ENCODE peak calls at places on chromosomes 3 and 15, in eight cellular contexts. I is NCI-H1092, Y is dermis microvascular lymphatic vessel endothelial cell, E is GM19239, O is MCF 10A, X is AG08395, J is T-helper 1 cell, Q is NCI-H345. K is an unnamed sample.

GRCh38 chr15:40925863-40926658 is 3.1 kb upstream of the DLL4 start:
- DNase-seq in J (no peak), X (no peak), I (no peak), O (no peak), E (no peak), Y (no peak), Q (peak), K (no peak)

GRCh38 chr3:73144828-73145227 is 83.4 kb downstream of the EBLN2 start:
- DNase-seq in J (no peak), O (no peak), X (no peak), Q (no peak), E (no peak), I (no peak), Y (no peak), K (no peak)

GRCh38 chr3:187721055-187721454 is 18.7 kb upstream of the RTP2 start:
- DNase-seq in Q (no peak), Y (no peak), X (no peak), E (no peak), I (no peak), J (no peak), O (no peak), K (no peak)

GRCh38 chr15:94066046-94066445 is 165.3 kb upstream of the MCTP2 start:
- DNase-seq in X (no peak), E (no peak), Y (no peak), Q (no peak), I (no peak), J (no peak), O (peak), K (no peak)

GRCh38 chr3:71254658-71255057 is 328.9 kb downstream of the FOXP1 start:
- DNase-seq in O (peak), J (no peak), E (no peak), I (no peak), Q (no peak), Y (no peak), X (no peak), K (no peak)

GRCh38 chr15:71730277-71731144 is 79.8 kb upstream of the NR2E3 start:
- DNase-seq in X (peak), I (peak), Q (peak), O (peak), Y (peak), J (no peak), E (peak), K (peak)

GRCh38 chr15:77038312-77039216 is 32.3 kb downstream of the TSPAN3 start:
- DNase-seq in J (no peak), Y (no peak), X (peak), I (no peak), O (no peak), Q (no peak), E (no peak), K (no peak)

GRCh38 chr3:114496021-114496434 is 202.2 kb downstream of the TIGIT start:
- DNase-seq in O (peak), Y (no peak), J (no peak), I (no peak), E (no peak), X (peak), Q (no peak), K (peak)

GRCh38 chr15:89335289-89336041 is 841 bp upstream of the POLG start:
- DNase-seq in X (no peak), E (no peak), Y (no peak), J (peak), I (no peak), O (no peak), Q (peak), K (no peak)

GRCh38 chr15:66927326-66928077 is 137.9 kb upstream of the SMAD3 start:
- DNase-seq in J (no peak), X (no peak), I (no peak), Q (no peak), Y (peak), O (peak), E (no peak), K (no peak)

GRCh38 chr3:55330355-55330754 is 156.8 kb downstream of the WNT5A start:
- DNase-seq in I (no peak), Y (no peak), X (peak), Q (peak), J (no peak), O (peak), E (no peak), K (peak)

GRCh38 chr3:189103208-189103607 is 68.6 kb upstream of the TPRG1 start:
- DNase-seq in Q (no peak), Y (no peak), I (no peak), X (no peak), O (peak), J (no peak), E (no peak), K (no peak)